ENCODE peak calls at places on chromosomes 4 and X, in ten cellular contexts. L is mammary epithelial cell, T is neural progenitor cell, R is heart right ventricle, P is body of pancreas, G is tibial nerve, Q is stomach, D is prostate gland, F is Peyer's patch, I is A673. M is an unnamed sample. For H3K4me1, the result is how much of the 10 kb centered on the place peaks cover.

GRCh38 chrX:39196192-39197102 is 395.2 kb downstream of the MID1IP1 start:
- DNase-seq in Q (peak), T (no peak), R (no peak), G (peak), L (peak), F (peak), D (no peak), I (peak), P (peak), M (no peak)

GRCh38 chr4:7978907-7979651 is 39.4 kb upstream of the AFAP1 start:
- DNase-seq in R (no peak), T (no peak), Q (no peak), D (no peak), I (no peak), L (no peak), F (no peak), G (no peak), P (no peak), M (no peak)

GRCh38 chr4:8473920-8474590 is 33.5 kb downstream of the TRMT44 start:
- DNase-seq in I (no peak), L (no peak), P (no peak), G (no peak), F (no peak), D (no peak), T (no peak), R (no peak), Q (no peak), M (no peak)

GRCh38 chrX:136889269-136889668 is 8.7 kb upstream of the RBMX start:
- DNase-seq in F (no peak), G (no peak), P (no peak), L (no peak), T (no peak), R (no peak), Q (no peak), D (no peak), I (no peak), M (no peak)

GRCh38 chr4:7387925-7388324 is 46.8 kb downstream of the PSAPL1 start:
- DNase-seq in I (no peak), T (no peak), F (no peak), L (no peak), G (no peak), R (no peak), D (no peak), P (no peak), Q (no peak), M (no peak)

GRCh38 chr4:36343501-36343900 is 62.1 kb downstream of the DTHD1 start:
- DNase-seq in R (no peak), T (no peak), P (no peak), D (no peak), G (no peak), I (no peak), F (no peak), L (no peak), Q (no peak), M (no peak)

GRCh38 chrX:130560558-130560957 is 158.8 kb downstream of the RBMX2 start:
- DNase-seq in P (no peak), R (no peak), T (no peak), I (no peak), L (no peak), G (no peak), F (no peak), Q (no peak), D (no peak), M (no peak)

GRCh38 chrX:53594354-53594753 is 92.2 kb downstream of the HUWE1 start:
- DNase-seq in P (no peak), R (no peak), G (no peak), Q (no peak), F (no peak), L (no peak), T (no peak), D (no peak), I (no peak), M (no peak)

GRCh38 chrX:19774905-19775304 is 112.5 kb downstream of the SH3KBP1 start:
- DNase-seq in R (no peak), D (no peak), I (no peak), P (no peak), G (no peak), T (no peak), L (no peak), Q (no peak), F (no peak), M (no peak)

GRCh38 chr4:8829584-8829983 is 42.1 kb downstream of the HMX1 start:
- DNase-seq in P (no peak), D (no peak), F (peak), I (no peak), R (no peak), L (no peak), G (no peak), T (no peak), Q (no peak), M (no peak)

GRCh38 chrX:87516716-87517115 is 886 bp upstream of the KLHL4 start:
- DNase-seq in T (no peak), Q (no peak), P (no peak), D (no peak), L (peak), G (no peak), I (no peak), F (no peak), R (no peak), M (no peak)

GRCh38 chr4:156672492-156672891 is 299.1 kb downstream of the PDGFC start:
- DNase-seq in T (no peak), F (no peak), Q (no peak), D (no peak), L (no peak), R (no peak), G (no peak), P (no peak), I (no peak), M (no peak)

GRCh38 chrX:100407784-100408642 is 2.1 kb downstream of the PCDH19 start:
- DNase-seq in Q (no peak), P (no peak), T (peak), G (no peak), D (no peak), F (no peak), I (no peak), L (no peak), R (no peak), M (no peak)

GRCh38 chrX:97740886-97741285 is 857.2 kb downstream of the RPA4 start:
- DNase-seq in P (no peak), I (no peak), F (no peak), L (peak), T (no peak), Q (no peak), R (no peak), D (no peak), G (no peak), M (no peak)

GRCh38 chr4:56026596-56026995 is 77.9 kb downstream of the CEP135 start:
- DNase-seq in P (no peak), I (no peak), F (no peak), L (peak), D (no peak), G (no peak), R (no peak), T (no peak), Q (no peak), M (no peak)

GRCh38 chr4:177308125-177308524 is 1.5 kb upstream of the NEIL3 start:
- DNase-seq in P (peak), G (no peak), I (no peak), T (no peak), L (peak), R (no peak), F (no peak), D (no peak), Q (no peak), M (no peak)

GRCh38 chr4:74423101-74423500 is 21.8 kb upstream of the AREG start:
- DNase-seq in Q (peak), T (no peak), L (no peak), D (no peak), R (no peak), G (no peak), P (peak), F (peak), I (no peak), M (peak)

GRCh38 chrX:123818243-123818642 is 41.6 kb upstream of the XIAP start:
- DNase-seq in T (no peak), F (peak), Q (peak), P (no peak), R (no peak), L (peak), I (no peak), D (no peak), G (no peak), M (no peak)

GRCh38 chr4:67743194-67743593 is 11.0 kb downstream of the GNRHR start:
- DNase-seq in D (no peak), F (no peak), R (no peak), T (no peak), P (no peak), Q (no peak), I (no peak), L (no peak), G (no peak), M (no peak)

GRCh38 chrX:104712515-104712914 is 146.5 kb downstream of the IL1RAPL2 start:
- DNase-seq in I (no peak), G (no peak), R (no peak), Q (no peak), T (no peak), D (no peak), L (no peak), F (no peak), P (no peak), M (no peak)

GRCh38 chr4:170003071-170004070 is 22.8 kb downstream of the MFAP3L start:
- DNase-seq in T (no peak), P (no peak), D (no peak), G (no peak), F (no peak), L (no peak), I (no peak), Q (no peak), R (no peak), M (no peak)

DNA sequence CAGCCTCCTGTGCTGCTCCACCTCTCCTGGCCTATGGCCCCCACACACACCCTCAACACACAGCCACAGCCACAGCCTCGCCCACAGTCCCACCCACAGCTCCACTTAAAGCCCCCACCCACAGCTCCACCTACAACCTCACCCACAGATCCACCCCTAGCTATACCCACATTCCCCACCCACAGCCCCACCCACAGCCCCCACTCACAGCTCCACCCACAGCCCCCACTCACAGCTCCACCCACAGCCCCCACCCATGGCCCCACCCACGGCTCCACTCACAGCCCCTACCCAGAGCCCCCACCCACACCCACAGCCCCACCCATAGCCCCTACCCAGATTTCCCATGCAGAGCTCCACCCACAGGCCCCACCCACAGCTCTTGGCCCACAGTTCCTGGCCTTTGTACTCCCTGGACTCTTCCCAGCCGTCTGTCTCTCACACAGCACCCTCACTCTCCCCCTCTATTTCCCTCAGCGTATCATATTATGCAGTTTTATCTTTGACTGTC is 322.6 kb downstream of the EVC2 start:
- DNase-seq in T (no peak), F (peak), R (peak), I (no peak), L (no peak), D (no peak), G (no peak), Q (no peak), P (peak), M (no peak)
- H3K27ac ChIP-seq in T (no peak), F (no peak), R (no peak), I (no peak), L (no peak), D (no peak), G (no peak), Q (no peak), P (no peak), M (no peak)

DNA sequence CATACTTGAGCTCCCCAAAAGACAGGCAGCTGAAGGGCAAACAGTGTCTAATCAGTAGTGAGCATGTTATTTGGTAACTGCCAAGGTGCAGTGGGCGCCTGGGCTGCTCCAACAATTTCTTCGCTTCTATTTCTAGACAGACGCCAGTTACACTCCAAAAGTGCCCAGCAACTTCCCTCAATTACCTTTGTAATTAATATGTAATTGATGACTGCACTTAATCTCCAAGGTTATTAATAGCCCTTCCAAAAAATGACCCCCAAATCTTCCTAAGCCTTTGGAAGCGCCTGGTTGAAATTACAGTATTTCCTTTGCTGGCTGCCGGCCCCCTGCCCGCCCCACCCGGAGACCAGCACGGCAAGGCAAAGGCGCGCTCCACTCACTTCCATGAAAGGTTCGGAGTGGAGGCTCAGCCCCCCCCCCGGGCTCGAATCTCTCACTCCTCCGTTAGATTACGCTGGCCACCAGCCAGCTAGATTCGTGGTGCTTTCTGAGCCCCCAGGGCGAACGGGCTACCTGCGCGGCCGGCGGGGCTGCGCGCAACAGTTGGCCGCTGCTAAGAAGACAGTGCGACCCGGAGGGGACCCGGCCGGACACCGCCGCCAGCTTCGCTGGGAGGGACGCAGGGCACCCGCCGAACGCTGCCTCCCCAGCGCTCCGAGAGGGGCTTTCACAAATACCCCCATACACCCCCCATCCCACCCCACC is 1.9 kb downstream of the GPC4 start:
- DNase-seq in P (no peak), D (no peak), T (peak), L (no peak), G (no peak), Q (no peak), F (no peak), R (peak), I (no peak), M (no peak)
- H3K4me1 ChIP-seq in P (under half), D (under half), T (under half), L (under half), G (under half), Q (under half), F (under half), R (under half), I (under half), M (under half)

GRCh38 chr4:153438916-153439756 is 27.0 kb upstream of the TMEM131L start:
- DNase-seq in G (no peak), D (no peak), F (peak), I (no peak), L (no peak), T (no peak), P (no peak), Q (no peak), R (no peak), M (no peak)

GRCh38 chr4:153439831-153440230 is 26.3 kb upstream of the TMEM131L start:
- DNase-seq in F (no peak), G (no peak), I (no peak), D (no peak), Q (no peak), P (no peak), L (no peak), T (no peak), R (no peak), M (no peak)

GRCh38 chr4:153440475-153440874 is 25.7 kb upstream of the TMEM131L start:
- DNase-seq in G (no peak), I (no peak), L (no peak), Q (no peak), T (no peak), R (no peak), F (no peak), P (no peak), D (no peak), M (no peak)
- TF ChIP-seq CTCF in G (no peak), I (no peak), L (no peak), Q (no peak), T (no peak), R (no peak), F (no peak), P (no peak), D (no peak), M (no peak)

DNA sequence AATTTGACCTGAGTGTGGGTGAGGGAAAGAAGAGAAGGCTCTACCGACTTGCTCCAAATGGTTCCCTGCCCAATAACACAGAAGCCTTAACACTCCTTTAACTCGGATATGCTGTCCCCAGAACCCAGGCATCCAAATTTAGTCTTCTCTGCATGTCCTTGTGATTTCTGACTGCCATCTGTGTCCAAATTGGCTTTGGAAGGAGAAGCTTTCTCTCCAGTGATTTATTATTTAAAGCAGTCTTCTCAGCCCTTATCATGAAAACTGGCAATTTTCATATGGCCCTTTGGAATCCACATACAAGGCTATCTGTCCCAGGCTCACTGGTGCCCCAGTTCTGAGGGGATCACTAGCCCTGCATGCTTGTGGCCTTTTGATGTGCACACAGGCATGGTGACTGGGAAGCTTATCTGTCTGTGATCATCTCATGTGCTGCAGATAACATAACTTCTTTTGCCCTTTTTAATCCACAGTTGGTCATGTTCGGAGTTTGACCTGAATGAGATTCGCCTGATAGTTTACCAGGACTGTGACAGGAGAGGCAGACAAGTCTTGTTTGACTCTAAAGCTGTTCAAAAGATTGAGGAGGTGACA is 56.7 kb downstream of the FNIP2 start:
- DNase-seq in R (no peak), G (no peak), I (no peak), Q (no peak), T (no peak), D (no peak), F (no peak), L (no peak), P (no peak), M (no peak)
- H3K27ac ChIP-seq in R (peak), G (no peak), I (no peak), Q (peak), T (no peak), D (peak), F (no peak), L (no peak), P (peak), M (peak)

M was measured in left ventricle myocardium inferior.